ENCODE peak calls at places on chromosomes 1 and 21, in five cellular contexts. One of them, this sample, is unnamed.

GRCh38 chr1:53508991-53509663 is 49.9 kb downstream of the DMRTB1 start:
- DNase-seq in suprapubic skin: no peak
- DNase-seq in ascending aorta: no peak
- DNase-seq in left lung: peak; percentile 75
- DNase-seq in vagina: no peak
- DNase-seq in this sample: peak; percentile 54

GRCh38 chr1:7335224-7335879 is 435.7 kb upstream of the VAMP3 start:
- DNase-seq in suprapubic skin: no peak
- DNase-seq in ascending aorta: no peak
- DNase-seq in left lung: no peak
- DNase-seq in vagina: no peak
- DNase-seq in this sample: no peak

GRCh38 chr1:33343539-33343938 is 22.6 kb upstream of the A3GALT2 start:
- DNase-seq in suprapubic skin: no peak
- DNase-seq in ascending aorta: no peak
- DNase-seq in left lung: no peak
- DNase-seq in vagina: no peak
- DNase-seq in this sample: no peak

GRCh38 chr1:27934818-27935549 is at the start of gene SMPDL3B:
- DNase-seq in suprapubic skin: no peak
- DNase-seq in ascending aorta: no peak
- DNase-seq in left lung: peak; percentile 85
- DNase-seq in vagina: no peak
- DNase-seq in this sample: no peak

GRCh38 chr1:234320069-234320468 is 53.2 kb upstream of the COA6 start:
- DNase-seq in suprapubic skin: no peak
- DNase-seq in ascending aorta: no peak
- DNase-seq in left lung: no peak
- DNase-seq in vagina: no peak
- DNase-seq in this sample: no peak

GRCh38 chr1:162823771-162824525 is 33.4 kb downstream of the HSD17B7 start:
- DNase-seq in suprapubic skin: no peak
- DNase-seq in ascending aorta: no peak
- DNase-seq in left lung: no peak
- DNase-seq in vagina: no peak
- DNase-seq in this sample: no peak

GRCh38 chr1:38289034-38289433 is 242.4 kb upstream of the POU3F1 start:
- DNase-seq in suprapubic skin: no peak
- DNase-seq in ascending aorta: no peak
- DNase-seq in left lung: no peak
- DNase-seq in vagina: no peak
- DNase-seq in this sample: no peak

GRCh38 chr1:41795205-41795762 is 123.4 kb downstream of the HIVEP3 start:
- DNase-seq in suprapubic skin: no peak
- DNase-seq in ascending aorta: no peak
- DNase-seq in left lung: no peak
- DNase-seq in vagina: no peak
- DNase-seq in this sample: no peak

GRCh38 chr1:206579747-206580437 is 32.4 kb downstream of the EIF2D start:
- DNase-seq in suprapubic skin: no peak
- DNase-seq in ascending aorta: peak; percentile 92
- DNase-seq in left lung: peak; percentile 96
- DNase-seq in vagina: no peak
- DNase-seq in this sample: peak; percentile 76

GRCh38 chr1:64623750-64624445 is 121.0 kb upstream of the RAVER2 start:
- DNase-seq in suprapubic skin: no peak
- DNase-seq in ascending aorta: no peak
- DNase-seq in left lung: no peak
- DNase-seq in vagina: no peak
- DNase-seq in this sample: no peak

GRCh38 chr21:39006653-39007417 is 176.4 kb downstream of the PSMG1 start:
- DNase-seq in suprapubic skin: no peak
- DNase-seq in ascending aorta: peak; percentile 91
- DNase-seq in left lung: no peak
- DNase-seq in vagina: no peak
- DNase-seq in this sample: peak; percentile 86

GRCh38 chr1:25744140-25744581 is 55.8 kb upstream of the SELENON start:
- DNase-seq in suprapubic skin: no peak
- DNase-seq in ascending aorta: peak; percentile 83
- DNase-seq in left lung: no peak
- DNase-seq in vagina: no peak
- DNase-seq in this sample: peak; percentile 77

GRCh38 chr1:205343431-205344009 is 13.2 kb downstream of the KLHDC8A start:
- DNase-seq in suprapubic skin: no peak
- DNase-seq in ascending aorta: no peak
- DNase-seq in left lung: peak; percentile 82
- DNase-seq in vagina: no peak
- DNase-seq in this sample: no peak

GRCh38 chr1:203306089-203306969 is 1.0 kb downstream of the BTG2 start:
- DNase-seq in suprapubic skin: no peak
- DNase-seq in ascending aorta: peak; percentile 94
- DNase-seq in left lung: no peak
- DNase-seq in vagina: no peak
- DNase-seq in this sample: peak; percentile 87

GRCh38 chr1:64877151-64877550 is 89.2 kb downstream of the JAK1 start:
- DNase-seq in suprapubic skin: no peak
- DNase-seq in ascending aorta: no peak
- DNase-seq in left lung: no peak
- DNase-seq in vagina: no peak
- DNase-seq in this sample: no peak

GRCh38 chr1:98903261-98903660 is 101.4 kb downstream of the PLPPR5 start:
- DNase-seq in suprapubic skin: no peak
- DNase-seq in ascending aorta: no peak
- DNase-seq in left lung: no peak
- DNase-seq in vagina: no peak
- DNase-seq in this sample: no peak

GRCh38 chr21:37536616-37537278 is 170.2 kb downstream of the DYRK1A start:
- DNase-seq in suprapubic skin: no peak
- DNase-seq in ascending aorta: peak; percentile 15
- DNase-seq in left lung: no peak
- DNase-seq in vagina: no peak
- DNase-seq in this sample: no peak

GRCh38 chr1:28056129-28056925 is 32.1 kb downstream of the EYA3 start:
- DNase-seq in suprapubic skin: no peak
- DNase-seq in ascending aorta: no peak
- DNase-seq in left lung: no peak
- DNase-seq in vagina: no peak
- DNase-seq in this sample: no peak

GRCh38 chr1:33257759-33258712 is 1.7 kb downstream of the ZNF362 start:
- DNase-seq in suprapubic skin: no peak
- DNase-seq in ascending aorta: no peak
- DNase-seq in left lung: no peak
- DNase-seq in vagina: no peak
- DNase-seq in this sample: no peak

GRCh38 chr1:71089536-71090270 is 8.9 kb upstream of the ZRANB2 start:
- DNase-seq in suprapubic skin: no peak
- DNase-seq in ascending aorta: no peak
- DNase-seq in left lung: no peak
- DNase-seq in vagina: no peak
- DNase-seq in this sample: no peak

GRCh38 chr21:28207776-28208175 is 784.9 kb downstream of the LTN1 start:
- DNase-seq in suprapubic skin: no peak
- DNase-seq in ascending aorta: no peak
- DNase-seq in left lung: no peak
- DNase-seq in vagina: no peak
- DNase-seq in this sample: no peak

GRCh38 chr1:17540255-17541001 is 930 bp downstream of the ARHGEF10L start:
- DNase-seq in suprapubic skin: peak; percentile 86
- DNase-seq in ascending aorta: peak; percentile 86
- DNase-seq in left lung: no peak
- DNase-seq in vagina: no peak
- DNase-seq in this sample: peak; percentile 74

GRCh38 chr1:64163972-64164371 is 39.5 kb upstream of the UBE2U start:
- DNase-seq in suprapubic skin: no peak
- DNase-seq in ascending aorta: no peak
- DNase-seq in left lung: no peak
- DNase-seq in vagina: no peak
- DNase-seq in this sample: no peak

GRCh38 chr21:44024895-44025353 is 12.8 kb downstream of the TRAPPC10 start:
- DNase-seq in suprapubic skin: peak; percentile 75
- DNase-seq in ascending aorta: peak; percentile 71
- DNase-seq in left lung: no peak
- DNase-seq in vagina: no peak
- DNase-seq in this sample: peak; percentile 50

GRCh38 chr1:13764533-13764932 is 64.5 kb downstream of the PRDM2 start:
- DNase-seq in suprapubic skin: no peak
- DNase-seq in ascending aorta: no peak
- DNase-seq in left lung: no peak
- DNase-seq in vagina: no peak
- DNase-seq in this sample: no peak

GRCh38 chr1:13761883-13762282 is 61.9 kb downstream of the PRDM2 start:
- DNase-seq in suprapubic skin: no peak
- DNase-seq in ascending aorta: no peak
- DNase-seq in left lung: no peak
- DNase-seq in vagina: no peak
- DNase-seq in this sample: no peak

GRCh38 chr1:13762642-13763041 is 62.7 kb downstream of the PRDM2 start:
- DNase-seq in suprapubic skin: no peak
- DNase-seq in ascending aorta: no peak
- DNase-seq in left lung: no peak
- DNase-seq in vagina: no peak
- DNase-seq in this sample: no peak

GRCh38 chr1:13763991-13764390 is 64.0 kb downstream of the PRDM2 start:
- DNase-seq in suprapubic skin: no peak
- DNase-seq in ascending aorta: no peak
- DNase-seq in left lung: no peak
- DNase-seq in vagina: no peak
- DNase-seq in this sample: no peak

DNA sequence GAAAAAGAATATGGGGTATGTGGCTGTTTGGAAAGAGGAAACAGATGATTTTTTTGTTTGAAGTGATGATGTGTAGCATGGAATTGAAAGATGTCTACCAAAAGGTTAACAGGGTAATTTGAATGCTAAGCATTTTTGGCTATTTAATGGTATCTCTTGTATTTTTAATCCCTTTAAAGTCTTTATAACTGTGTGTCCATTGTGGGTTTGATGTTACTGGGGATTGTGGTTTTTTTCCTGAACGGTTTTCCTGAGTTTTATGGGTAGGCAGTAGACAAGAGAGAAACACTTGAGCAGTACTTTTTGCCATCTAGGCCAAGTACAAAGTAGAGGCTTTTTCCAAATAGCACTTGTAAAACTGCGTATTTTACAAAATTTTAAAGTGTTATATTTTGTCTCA is 63.3 kb downstream of the PRDM2 start:
- DNase-seq in suprapubic skin: no peak
- DNase-seq in ascending aorta: no peak
- DNase-seq in left lung: no peak
- DNase-seq in vagina: no peak
- DNase-seq in this sample: no peak
- H3K4me1 ChIP-seq in suprapubic skin: peaks cover 79% of the 10 kb centered on the region
- H3K4me1 ChIP-seq in ascending aorta: peaks cover 28% of the 10 kb centered on the region
- H3K4me1 ChIP-seq in left lung: peaks cover 18% of the 10 kb centered on the region
- H3K4me1 ChIP-seq in vagina: peaks cover 92% of the 10 kb centered on the region
- H3K4me1 ChIP-seq in this sample: peaks cover 7% of the 10 kb centered on the region

GRCh38 chr21:29506214-29506613 is 207.5 kb downstream of the BACH1 start:
- DNase-seq in suprapubic skin: no peak
- DNase-seq in ascending aorta: no peak
- DNase-seq in left lung: no peak
- DNase-seq in vagina: no peak
- DNase-seq in this sample: no peak

GRCh38 chr21:29504751-29505321 is 206.1 kb downstream of the BACH1 start:
- DNase-seq in suprapubic skin: no peak
- DNase-seq in ascending aorta: no peak
- DNase-seq in left lung: no peak
- DNase-seq in vagina: no peak
- DNase-seq in this sample: no peak

GRCh38 chr21:29499229-29499628 is 200.5 kb downstream of the BACH1 start:
- DNase-seq in suprapubic skin: no peak
- DNase-seq in ascending aorta: no peak
- DNase-seq in left lung: no peak
- DNase-seq in vagina: no peak
- DNase-seq in this sample: no peak

GRCh38 chr21:29499734-29500343 is 201.1 kb downstream of the BACH1 start:
- DNase-seq in suprapubic skin: no peak
- DNase-seq in ascending aorta: no peak
- DNase-seq in left lung: no peak
- DNase-seq in vagina: no peak
- DNase-seq in this sample: no peak

DNA sequence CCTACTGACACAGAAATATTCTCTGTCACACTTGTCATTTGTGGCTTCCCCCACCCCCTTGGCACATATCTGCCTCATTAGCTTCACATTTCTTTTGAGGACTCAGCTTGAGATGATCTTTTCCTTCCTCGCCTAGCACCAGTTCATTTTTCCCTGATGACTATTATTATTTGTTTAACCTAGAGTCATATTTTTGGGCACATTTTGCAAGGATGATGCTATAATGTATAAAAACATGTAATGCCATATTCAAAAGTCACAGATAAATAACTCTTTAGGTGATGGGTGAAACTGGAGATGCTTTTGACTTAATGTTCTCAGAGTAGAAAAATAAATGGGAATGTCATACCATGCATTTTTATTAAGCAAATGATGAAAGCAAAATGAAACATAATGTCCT is 202.7 kb downstream of the BACH1 start:
- DNase-seq in suprapubic skin: no peak
- DNase-seq in ascending aorta: no peak
- DNase-seq in left lung: no peak
- DNase-seq in vagina: no peak
- DNase-seq in this sample: no peak
- H3K27ac ChIP-seq in suprapubic skin: no peak overlapping the region
- H3K27ac ChIP-seq in ascending aorta: no peak overlapping the region
- H3K27ac ChIP-seq in left lung: no peak overlapping the region
- H3K27ac ChIP-seq in vagina: no peak overlapping the region
- H3K27ac ChIP-seq in this sample: no peak overlapping the region

GRCh38 chr1:226066415-226067077 is 4.0 kb downstream of the H3-3A start:
- DNase-seq in suprapubic skin: no peak
- DNase-seq in ascending aorta: no peak
- DNase-seq in left lung: no peak
- DNase-seq in vagina: no peak
- DNase-seq in this sample: no peak
- H3K36me3 ChIP-seq in suprapubic skin: peaks cover 52% of the 10 kb centered on the region
- H3K36me3 ChIP-seq in ascending aorta: peaks cover 13% of the 10 kb centered on the region
- H3K36me3 ChIP-seq in left lung: peaks cover 63% of the 10 kb centered on the region
- H3K36me3 ChIP-seq in vagina: peaks cover 55% of the 10 kb centered on the region
- H3K36me3 ChIP-seq in this sample: peaks cover 61% of the 10 kb centered on the region

GRCh38 chr1:58746182-58746581 is 37.7 kb downstream of the JUN start:
- DNase-seq in suprapubic skin: no peak
- DNase-seq in ascending aorta: no peak
- DNase-seq in left lung: no peak
- DNase-seq in vagina: no peak
- DNase-seq in this sample: no peak
- H3K4me1 ChIP-seq in suprapubic skin: peaks cover 11% of the 10 kb centered on the region
- H3K4me1 ChIP-seq in ascending aorta: no peaks in the 10 kb centered on the region
- H3K4me1 ChIP-seq in left lung: no peaks in the 10 kb centered on the region
- H3K4me1 ChIP-seq in vagina: no peaks in the 10 kb centered on the region
- H3K4me1 ChIP-seq in this sample: no peaks in the 10 kb centered on the region